ENCODE peak calls at places on chromosome 1, in five cellular contexts. I, C, A, B and S are unnamed samples.

GRCh38 chr1:224264321-224264720 is 65.7 kb downstream of the NVL start:
- DNase-seq in I (peak; percentile 23), A (no peak), C (no peak), B (no peak), S (no peak)

GRCh38 chr1:49677706-49678105 is 346.0 kb downstream of the AGBL4 start:
- DNase-seq in C (no peak), I (no peak), A (no peak), B (no peak), S (no peak)

GRCh38 chr1:51313268-51313852 is 17.0 kb downstream of the TTC39A start:
- DNase-seq in C (no peak), B (no peak), A (no peak), I (peak; percentile 19), S (no peak)

GRCh38 chr1:220631238-220631842 is 58.8 kb upstream of the C1orf115 start:
- DNase-seq in C (peak; percentile 2), B (no peak), A (no peak), I (peak; percentile 2), S (no peak)

GRCh38 chr1:172812118-172812517 is 153.2 kb downstream of the FASLG start:
- DNase-seq in C (no peak), A (no peak), B (no peak), I (no peak), S (no peak)

GRCh38 chr1:20386682-20387081 is 96.0 kb downstream of the VWA5B1 start:
- DNase-seq in I (no peak), A (peak; percentile 70), B (no peak), C (no peak), S (no peak)

GRCh38 chr1:84570436-84571149 is 3.6 kb downstream of the CTBS start:
- DNase-seq in B (no peak), I (peak; percentile 54), C (no peak), A (no peak), S (no peak)

GRCh38 chr1:3103977-3104677 is 35.1 kb downstream of the PRDM16 start:
- DNase-seq in A (no peak), B (no peak), I (no peak), C (no peak), S (no peak)

GRCh38 chr1:48093147-48093546 is 96.0 kb upstream of the TRABD2B start:
- DNase-seq in C (no peak), I (no peak), B (no peak), A (no peak), S (no peak)

GRCh38 chr1:179599623-179600249 is 8.1 kb downstream of the TDRD5 start:
- DNase-seq in C (peak; percentile 2), B (no peak), I (peak; percentile 47), A (peak; percentile 85), S (no peak)

GRCh38 chr1:165281207-165281901 is 75.2 kb downstream of the LMX1A start:
- DNase-seq in I (no peak), B (no peak), C (no peak), A (no peak), S (no peak)

GRCh38 chr1:931380-932177 is 7.9 kb downstream of the SAMD11 start:
- DNase-seq in B (no peak), A (no peak), I (no peak), C (no peak), S (no peak)
- TF ChIP-seq CTCF in B (no peak), A (no peak), I (peak; percentile 16), C (no peak), S (no peak)

GRCh38 chr1:89069955-89070354 is 4.9 kb upstream of the GBP1 start:
- DNase-seq in C (no peak), A (peak; percentile 0), B (no peak), I (peak; percentile 23), S (no peak)
- H3K4me3 ChIP-seq in C (peak overlapping the region; percentile 52), A (peak overlapping the region; percentile 26), B (peak overlapping the region; percentile 26), I (peak overlapping the region; percentile 8), S (no peak overlapping the region)

DNA sequence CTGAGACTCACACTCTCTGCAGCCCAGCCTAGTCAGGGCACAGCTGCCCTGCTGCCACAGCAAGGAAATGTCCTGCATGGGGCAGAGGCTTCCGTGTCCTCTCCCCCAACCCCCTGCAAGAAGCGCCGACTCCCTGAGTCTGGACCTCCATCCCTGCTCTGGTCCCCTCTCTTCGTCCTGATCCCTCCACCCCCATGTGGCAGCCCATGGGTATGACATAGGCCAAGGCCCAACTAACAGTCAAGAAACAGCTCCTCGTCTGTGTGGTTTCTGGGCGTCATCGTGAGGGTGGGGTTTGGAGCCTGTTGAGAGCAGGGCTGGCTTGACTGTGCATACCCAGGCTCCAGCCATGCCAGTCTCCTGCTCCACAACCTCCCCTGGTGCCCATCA is 19.5 kb downstream of the FAAH start:
- DNase-seq in I (peak; percentile 35), A (peak; percentile 48), C (no peak), B (no peak), S (no peak)
- TF ChIP-seq CTCF in I (peak; percentile 57), A (peak; percentile 65), C (peak; percentile 24), B (no peak), S (peak; percentile 67)

GRCh38 chr1:89931950-89932349 is 63.0 kb upstream of the ZNF326 start:
- DNase-seq in B (no peak), C (no peak), A (no peak), I (no peak), S (no peak)
- H3K4me3 ChIP-seq in B (no peak overlapping the region), C (no peak overlapping the region), A (no peak overlapping the region), I (no peak overlapping the region), S (no peak overlapping the region)

DNA sequence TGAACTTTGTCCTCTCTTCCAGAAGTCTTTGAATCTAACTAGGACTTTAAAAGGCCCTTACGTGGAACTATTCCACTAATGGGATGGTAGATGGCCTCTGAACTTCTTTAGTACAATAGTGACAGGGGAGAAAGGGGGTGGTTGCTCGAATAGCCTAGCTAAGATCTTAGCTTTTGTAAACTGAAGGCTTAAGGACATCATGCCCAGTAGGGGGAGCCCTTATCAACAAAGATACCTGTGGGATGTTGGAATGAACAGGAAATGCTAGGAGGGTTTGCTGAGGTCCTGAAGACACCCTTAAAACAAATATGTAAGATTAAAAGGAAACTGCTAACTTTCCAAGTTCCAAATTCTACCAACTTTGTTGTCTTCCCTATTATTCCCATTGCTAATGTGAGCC is 33.2 kb downstream of the NHLH2 start:
- DNase-seq in C (peak; percentile 47), A (peak; percentile 69), I (peak; percentile 86), B (no peak), S (no peak)
- TF ChIP-seq CTCF in C (peak; percentile 79), A (peak; percentile 87), I (peak; percentile 81), B (peak; percentile 56), S (peak; percentile 73)